ENCODE peak calls at places on chromosomes 4 and X, in six cellular contexts. F is activated B cell treated with CpG ODN at 0.5 μM for 24 hours; Q is pancreas; N is naive thymus-derived CD4-positive, alpha-beta T cell; Z is CD4-positive, alpha-beta T cell; Y is T-cell. X is an unnamed sample.

GRCh38 chr4:84678976-84679744 is 96.2 kb downstream of the CDS1 start:
- ATAC-seq in Z (no peak), Q (peak), F (no peak), N (no peak), Y (no peak), X (no peak)

GRCh38 chr4:13626492-13627184 is 887 bp downstream of the BOD1L1 start:
- ATAC-seq in Y (no peak), F (no peak), Z (no peak), N (no peak), Q (no peak), X (no peak)

GRCh38 chr4:73844806-73845205 is 8.3 kb upstream of the PF4V1 start:
- ATAC-seq in Q (no peak), Y (no peak), Z (no peak), N (no peak), F (no peak), X (no peak)

GRCh38 chr4:177478496-177478895 is 36.3 kb upstream of the AGA start:
- ATAC-seq in N (no peak), Q (no peak), Z (no peak), Y (no peak), F (no peak), X (no peak)

GRCh38 chrX:12378706-12379105 is 240.4 kb downstream of the FRMPD4 start:
- ATAC-seq in F (no peak), Y (no peak), Q (no peak), Z (no peak), N (no peak), X (no peak)

GRCh38 chr4:86529450-86529849 is 64.7 kb upstream of the PTPN13 start:
- ATAC-seq in Y (no peak), Q (no peak), Z (no peak), N (no peak), F (no peak), X (no peak)

GRCh38 chr4:125314676-125315570 is at the start of gene FAT4:
- ATAC-seq in Y (peak), Z (peak), F (peak), N (peak), Q (peak), X (peak)

GRCh38 chr4:5924466-5925125 is 31.7 kb upstream of the CRMP1 start:
- ATAC-seq in N (no peak), Q (no peak), Z (no peak), F (no peak), Y (no peak), X (no peak)

GRCh38 chrX:154827194-154827593 is 7.3 kb downstream of the SMIM9 start:
- ATAC-seq in Q (no peak), Z (no peak), N (no peak), Y (no peak), F (peak), X (no peak)

GRCh38 chr4:41183021-41183553 is 31.3 kb downstream of the APBB2 start:
- ATAC-seq in F (no peak), Q (no peak), N (no peak), Y (no peak), Z (no peak), X (no peak)

GRCh38 chr4:102533348-102533747 is 32.2 kb downstream of the NFKB1 start:
- ATAC-seq in N (no peak), F (no peak), Y (no peak), Q (no peak), Z (no peak), X (no peak)

X was measured in stimulated activated memory B cell treated with anti-CD40 and anti-IgM and Interleukin-4, amounts not matched to agents 10 μg/mL and 1 μg/mL and 100 μg/mL, for 72 hours.